ENCODE peak calls at places on chromosomes 7 and 10, in four cellular contexts. P is CD4-positive, alpha-beta T cell; X is kidney epithelial cell; O is psoas muscle. J is an unnamed sample.

GRCh38 chr7:46239856-46240255 is 318.8 kb upstream of the IGFBP3 start:
- DNase-seq in P (no peak), X (no peak), O (no peak), J (no peak)

GRCh38 chr10:13352519-13352918 is 4.4 kb upstream of the SEPHS1 start:
- DNase-seq in P (no peak), X (no peak), O (no peak), J (no peak)

GRCh38 chr7:94823952-94824351 is 83.4 kb upstream of the PPP1R9A start:
- DNase-seq in P (no peak), X (peak), O (no peak), J (no peak)

GRCh38 chr10:5818048-5818331 is 4.8 kb upstream of the GDI2 start:
- DNase-seq in P (no peak), X (no peak), O (no peak), J (no peak)

GRCh38 chr10:4270116-4270515 is 485.1 kb upstream of the KLF6 start:
- DNase-seq in P (no peak), X (peak), O (no peak), J (no peak)

GRCh38 chr10:66678521-66678920 is 247.3 kb upstream of the LRRTM3 start:
- DNase-seq in P (no peak), X (no peak), O (no peak), J (no peak)

GRCh38 chr7:38748056-38748610 is 117.0 kb upstream of the AMPH start:
- DNase-seq in P (no peak), X (no peak), O (no peak), J (no peak)

GRCh38 chr10:77726301-77726700 is 88.7 kb upstream of the KCNMA1 start:
- DNase-seq in P (no peak), X (no peak), O (no peak), J (no peak)

GRCh38 chr10:124251317-124251716 is 157.9 kb upstream of the CHST15 start:
- DNase-seq in P (no peak), X (no peak), O (no peak), J (no peak)

GRCh38 chr10:21519981-21520436 is 5.5 kb downstream of the SKIDA1 start:
- DNase-seq in P (no peak), X (no peak), O (no peak), J (no peak)

GRCh38 chr7:67902143-67902542 is 905.5 kb downstream of the TYW1 start:
- DNase-seq in P (no peak), X (no peak), O (no peak), J (no peak)

GRCh38 chr7:136640977-136641376 is 227.5 kb upstream of the CHRM2 start:
- DNase-seq in P (no peak), X (no peak), O (no peak), J (no peak)

GRCh38 chr10:74213571-74214162 is 62.6 kb downstream of the ADK start:
- DNase-seq in P (peak), X (no peak), O (peak), J (no peak)

GRCh38 chr7:30347226-30348082 is 63.1 kb downstream of the ZNRF2 start:
- DNase-seq in P (no peak), X (no peak), O (no peak), J (no peak)

DNA sequence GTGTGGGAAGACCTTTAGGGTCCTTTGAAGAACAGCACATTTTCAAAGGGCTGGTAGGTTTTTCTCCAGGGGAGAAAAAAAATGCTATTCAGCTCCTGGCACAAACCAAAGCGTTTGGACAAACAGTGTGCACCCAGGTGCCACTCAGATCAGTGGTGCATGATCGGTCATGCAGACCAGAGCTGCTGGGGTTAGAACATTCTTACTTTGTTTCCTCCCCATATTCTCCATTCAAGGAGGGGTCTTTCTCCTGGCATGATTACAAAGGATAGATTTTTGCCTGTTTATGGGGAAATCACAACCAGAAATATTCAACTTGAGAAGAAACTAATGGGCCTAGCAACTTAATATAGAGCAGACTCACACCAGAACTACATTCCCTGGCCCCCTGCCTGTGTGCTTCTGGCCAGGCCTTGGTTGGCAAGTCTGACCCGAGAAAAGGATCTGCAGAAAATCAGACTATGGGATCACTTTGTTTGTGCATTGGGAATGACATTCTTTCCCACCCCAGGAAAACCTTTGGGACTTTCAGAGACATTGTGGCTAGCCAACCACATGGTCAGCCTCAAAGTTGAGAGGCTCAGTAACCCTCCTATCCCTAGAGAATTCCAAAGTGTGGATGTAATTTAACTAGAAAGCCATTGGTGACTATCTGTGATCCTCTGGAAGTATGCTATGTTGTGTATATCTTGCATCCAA is 82.3 kb upstream of the FGL2 start:
- DNase-seq in P (no peak), X (no peak), O (no peak), J (no peak)
- TF ChIP-seq CTCF in P (no peak), X (no peak), O (no peak), J (no peak)

DNA sequence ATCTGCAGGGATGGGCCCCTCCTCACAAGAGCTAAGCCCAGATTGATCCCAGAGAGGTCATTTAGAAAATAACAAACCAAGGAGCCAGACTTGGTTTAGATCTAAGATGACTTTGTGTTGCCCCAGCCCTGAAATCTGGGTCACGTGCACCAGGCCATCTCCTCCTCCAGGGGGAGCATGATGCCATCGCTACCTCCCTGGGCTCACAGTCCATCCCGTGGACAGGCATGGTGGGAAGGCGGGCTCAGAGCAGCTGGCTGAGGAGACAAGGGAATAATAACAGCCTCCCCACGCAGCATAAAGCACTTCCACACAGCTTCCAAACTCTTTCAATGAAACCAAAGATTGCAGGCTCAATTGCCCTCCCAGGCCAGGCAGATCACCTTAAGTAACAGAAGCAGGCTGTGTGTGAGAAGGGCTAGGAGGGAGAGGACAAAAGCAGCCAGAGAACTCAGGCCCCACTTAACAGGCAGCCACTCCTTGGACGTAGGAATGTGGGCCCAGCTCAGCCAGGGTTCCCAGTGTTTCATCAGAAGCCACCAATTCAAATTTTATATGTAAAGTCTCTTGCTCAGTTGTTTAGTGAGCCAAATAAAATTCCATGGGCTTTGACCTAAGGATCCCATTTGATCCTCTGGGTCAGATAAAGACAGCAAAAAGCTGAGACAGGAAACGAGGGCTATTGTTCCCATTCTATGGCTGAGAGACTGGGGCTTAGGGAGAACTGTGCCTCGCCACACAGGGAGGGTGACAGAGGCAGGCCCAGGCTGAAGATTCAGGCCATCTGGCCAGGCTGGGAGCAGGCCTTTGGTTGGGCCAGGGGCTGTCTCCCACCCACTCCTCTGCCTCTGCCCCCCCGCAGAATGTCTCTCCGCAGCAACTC is 100.2 kb downstream of the COL13A1 start:
- DNase-seq in P (no peak), X (no peak), O (peak), J (no peak)
- TF ChIP-seq CTCF in P (no peak), X (peak), O (peak), J (peak)

GRCh38 chr7:45215611-45216062 is 58.0 kb downstream of the RAMP3 start:
- DNase-seq in P (no peak), X (no peak), O (no peak), J (no peak)

GRCh38 chr7:45216181-45216580 is 58.6 kb downstream of the RAMP3 start:
- DNase-seq in P (no peak), X (no peak), O (no peak), J (no peak)

GRCh38 chr7:45216622-45217165 is 59.1 kb downstream of the RAMP3 start:
- DNase-seq in P (no peak), X (no peak), O (no peak), J (no peak)

GRCh38 chr7:45219130-45219529 is 61.5 kb downstream of the RAMP3 start:
- DNase-seq in P (no peak), X (no peak), O (no peak), J (no peak)

DNA sequence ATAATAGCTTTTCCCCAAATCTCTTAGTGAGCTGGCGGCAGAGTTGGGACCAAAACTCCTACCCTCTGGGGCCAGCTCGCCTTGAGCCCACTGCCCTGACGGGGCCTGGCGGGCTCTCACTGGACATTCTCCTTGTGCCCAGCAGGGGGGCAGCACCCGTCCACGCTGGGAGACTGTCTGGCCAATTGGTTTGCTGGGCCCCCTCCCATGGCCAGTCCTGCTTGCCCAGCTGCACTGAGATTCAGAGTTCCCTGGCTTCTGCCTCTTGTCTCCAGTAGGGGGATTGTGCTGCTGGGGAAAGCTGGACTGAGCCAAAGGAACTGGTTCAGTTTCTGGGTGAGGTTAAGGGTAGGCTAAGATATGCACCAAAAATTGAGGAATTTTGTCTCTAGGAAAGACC is 59.8 kb downstream of the RAMP3 start:
- DNase-seq in P (no peak), X (no peak), O (no peak), J (no peak)
- TF ChIP-seq CTCF in P (no peak), X (peak), O (peak), J (no peak)

GRCh38 chr10:59242057-59242456 is 65.6 kb downstream of the PHYHIPL start:
- DNase-seq in P (no peak), X (no peak), O (no peak), J (no peak)

GRCh38 chr10:59242991-59243390 is 66.5 kb downstream of the PHYHIPL start:
- DNase-seq in P (no peak), X (no peak), O (no peak), J (no peak)

GRCh38 chr10:59237775-59238174 is 61.3 kb downstream of the PHYHIPL start:
- DNase-seq in P (no peak), X (no peak), O (no peak), J (no peak)

GRCh38 chr10:59243611-59244195 is 67.3 kb downstream of the PHYHIPL start:
- DNase-seq in P (no peak), X (no peak), O (no peak), J (no peak)

GRCh38 chr10:59240581-59241183 is 64.2 kb downstream of the PHYHIPL start:
- DNase-seq in P (no peak), X (no peak), O (no peak), J (no peak)
- TF ChIP-seq CTCF in P (no peak), X (peak), O (peak), J (peak)

DNA sequence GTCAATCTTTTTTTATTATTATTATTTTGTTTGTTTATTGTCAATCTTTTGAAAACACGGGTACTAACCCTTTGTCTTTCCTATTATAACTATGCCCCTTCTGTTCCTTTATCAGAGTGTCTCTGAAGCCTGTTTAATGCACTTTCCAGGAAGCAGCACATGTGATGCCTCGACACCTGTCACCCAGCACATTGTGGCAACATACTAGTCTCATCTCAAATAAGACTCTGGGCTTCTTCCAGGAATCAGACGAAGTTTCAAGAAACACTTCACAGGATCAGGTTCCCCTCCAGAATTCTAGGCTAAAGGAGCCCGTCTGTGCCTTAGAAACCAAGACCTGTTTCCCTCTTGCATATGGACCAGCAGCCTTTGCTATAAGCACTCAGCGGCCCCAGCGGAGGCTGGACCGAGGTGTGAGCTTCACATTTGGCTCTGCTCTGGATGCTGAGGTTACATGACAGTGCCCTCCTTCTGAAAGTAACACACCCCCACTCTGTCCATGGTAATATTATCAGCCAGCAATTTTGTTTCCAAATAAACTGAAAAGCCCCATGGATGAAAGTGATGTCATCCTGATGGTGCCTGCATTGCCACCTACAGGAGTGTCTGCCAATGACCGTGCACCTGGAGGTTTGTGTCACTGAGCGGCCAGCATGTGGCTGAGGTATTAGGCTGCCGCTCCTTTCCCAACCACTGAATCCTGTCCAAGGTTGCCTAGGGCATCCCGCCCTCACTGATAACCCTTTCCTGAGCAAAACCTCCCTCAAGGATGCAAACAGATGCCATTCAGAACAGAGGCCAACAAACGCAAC is 38.1 kb downstream of the MKI67 start:
- DNase-seq in P (no peak), X (no peak), O (no peak), J (no peak)
- TF ChIP-seq CTCF in P (no peak), X (peak), O (no peak), J (no peak)

GRCh38 chr7:158394936-158395335 is 192.7 kb downstream of the PTPRN2 start:
- DNase-seq in P (no peak), X (no peak), O (no peak), J (peak)
- TF ChIP-seq CTCF in P (peak), X (peak), O (peak), J (peak)

GRCh38 chr7:8386926-8387550 is 46.4 kb upstream of the NXPH1 start:
- DNase-seq in P (no peak), X (no peak), O (no peak), J (no peak)
- TF ChIP-seq CTCF in P (no peak), X (no peak), O (no peak), J (no peak)

J was measured in natural killer cell.